ENCODE peak calls at places on chromosomes 3 and 15, in nine cellular contexts. H, M, A, W, K, I, O, U and J are unnamed samples.

GRCh38 chr15:63986185-63986680 is 60.1 kb downstream of the DAPK2 start:
- DNase-seq in A (no peak), O (no peak), M (no peak), W (no peak), U (no peak), K (no peak), H (no peak), I (no peak), J (no peak)

GRCh38 chr15:101676965-101677364 is 24.8 kb upstream of the TM2D3 start:
- DNase-seq in H (no peak), O (no peak), A (no peak), K (no peak), W (no peak), U (no peak), M (no peak), I (no peak), J (no peak)

GRCh38 chr3:126364731-126365301 is 7.6 kb upstream of the KLF15 start:
- DNase-seq in H (no peak), W (no peak), I (no peak), O (no peak), U (no peak), M (no peak), A (no peak), K (no peak), J (no peak)

GRCh38 chr3:169813757-169814517 is 1.2 kb upstream of the LRRC34 start:
- DNase-seq in W (no peak), A (no peak), U (no peak), H (peak), M (no peak), I (no peak), O (no peak), K (peak), J (no peak)

GRCh38 chr15:99143655-99144610 is 39.1 kb downstream of the SYNM start:
- DNase-seq in U (peak), K (peak), W (no peak), I (peak), O (no peak), H (no peak), A (no peak), M (no peak), J (peak)

GRCh38 chr3:148943531-148944200 is 47.7 kb upstream of the GYG1 start:
- DNase-seq in H (no peak), A (peak), I (no peak), W (peak), O (peak), K (peak), U (no peak), M (peak), J (no peak)

GRCh38 chr15:100849021-100849831 is 30.4 kb upstream of the ALDH1A3 start:
- DNase-seq in A (no peak), O (peak), W (no peak), K (peak), M (peak), U (no peak), H (no peak), I (no peak), J (peak)

GRCh38 chr15:60933914-60934885 is 294.9 kb downstream of the RORA start:
- DNase-seq in H (no peak), I (no peak), K (no peak), M (no peak), U (no peak), A (no peak), W (no peak), O (no peak), J (no peak)

GRCh38 chr3:39144095-39144747 is 9.2 kb downstream of the CSRNP1 start:
- DNase-seq in O (no peak), U (peak), H (no peak), I (no peak), A (no peak), W (peak), M (no peak), K (no peak), J (no peak)

GRCh38 chr15:79090487-79091203 is at the start of gene RASGRF1:
- DNase-seq in H (no peak), M (peak), A (no peak), U (peak), I (no peak), W (peak), O (no peak), K (peak), J (no peak)

GRCh38 chr15:63189955-63190691 is 717 bp downstream of the RAB8B start:
- DNase-seq in K (peak), O (no peak), M (no peak), A (no peak), I (no peak), W (peak), U (no peak), H (no peak), J (no peak)

GRCh38 chr3:77468408-77469045 is 428.6 kb downstream of the ROBO2 start:
- DNase-seq in H (no peak), A (no peak), K (no peak), W (no peak), M (no peak), O (no peak), I (no peak), U (no peak), J (no peak)

GRCh38 chr3:119794971-119795612 is 13.2 kb downstream of the NR1I2 start:
- DNase-seq in I (peak), W (peak), M (no peak), H (peak), K (peak), O (peak), U (no peak), A (no peak), J (no peak)

GRCh38 chr3:150144309-150144708 is 173.6 kb upstream of the PFN2 start:
- DNase-seq in I (no peak), M (no peak), H (no peak), O (no peak), W (no peak), U (no peak), K (no peak), A (no peak), J (no peak)

GRCh38 chr3:157045238-157045860 is 114.6 kb downstream of the CCNL1 start:
- DNase-seq in W (peak), O (no peak), H (no peak), I (no peak), K (no peak), U (no peak), M (no peak), A (no peak), J (no peak)

GRCh38 chr3:47394867-47395266 is 14.0 kb downstream of the PTPN23 start:
- DNase-seq in H (no peak), O (no peak), I (no peak), A (no peak), M (no peak), K (no peak), U (no peak), W (no peak), J (no peak)

GRCh38 chr3:165622356-165622755 is 214.9 kb downstream of the BCHE start:
- DNase-seq in H (no peak), I (no peak), K (no peak), A (no peak), U (no peak), W (no peak), O (no peak), M (no peak), J (no peak)

GRCh38 chr3:165619077-165619476 is 218.1 kb downstream of the BCHE start:
- DNase-seq in W (no peak), H (no peak), M (no peak), K (no peak), U (no peak), O (no peak), A (no peak), I (no peak), J (no peak)

DNA sequence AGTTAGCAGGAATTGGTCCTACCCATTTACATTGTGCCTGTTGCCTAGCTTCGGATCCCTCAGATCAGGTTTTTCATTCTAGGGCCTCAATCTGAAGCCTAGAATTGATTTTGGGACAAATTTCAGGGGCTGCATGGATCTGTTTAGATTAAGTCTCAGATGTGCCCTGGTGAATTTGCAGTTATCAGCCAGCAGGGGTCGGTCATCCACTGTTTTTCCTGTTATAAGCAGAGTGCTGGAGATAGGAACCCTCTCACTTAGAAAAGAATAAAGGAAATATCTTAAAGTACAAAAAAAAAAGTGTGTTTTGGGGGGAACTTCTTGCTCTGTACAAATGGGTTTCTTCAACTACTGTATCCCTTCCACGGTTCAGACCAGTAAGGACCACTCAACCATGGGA is 212.5 kb downstream of the BCHE start:
- DNase-seq in W (no peak), I (no peak), M (no peak), O (no peak), A (no peak), K (no peak), U (no peak), H (no peak), J (no peak)
- H3K4me3 ChIP-seq in W (no peak), I (no peak), M (no peak), O (no peak), A (no peak), K (no peak), U (no peak), H (no peak), J (no peak)

DNA sequence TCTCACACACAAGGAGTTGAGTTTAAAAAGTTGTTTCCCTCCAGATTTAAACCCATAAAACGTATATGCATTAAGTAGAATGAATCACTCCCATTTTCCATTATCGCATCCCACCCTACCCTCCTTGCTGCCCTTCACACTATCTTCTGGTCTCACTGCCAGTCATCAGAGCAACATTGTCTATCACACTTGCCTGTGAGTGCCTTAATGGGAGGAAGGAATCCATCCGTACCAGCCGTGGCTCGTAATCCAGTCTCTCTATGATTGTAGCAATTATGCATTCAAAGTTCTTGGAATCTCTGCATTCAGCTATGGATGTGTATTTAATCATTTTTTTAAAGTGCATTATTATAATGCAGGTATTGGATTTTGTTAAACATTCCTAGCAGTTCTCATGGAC is 1.9 kb downstream of the TMEM266 start:
- DNase-seq in W (no peak), O (no peak), U (no peak), I (no peak), A (no peak), H (no peak), M (no peak), K (no peak), J (no peak)
- H3K4me3 ChIP-seq in W (no peak), O (no peak), U (no peak), I (no peak), A (no peak), H (no peak), M (no peak), K (no peak), J (no peak)

GRCh38 chr3:54122802-54123537 is 618 bp downstream of the CACNA2D3 start:
- DNase-seq in K (no peak), A (no peak), U (no peak), W (peak), M (no peak), H (no peak), I (no peak), O (no peak), J (no peak)
- H3K4me3 ChIP-seq in K (peak), A (peak), U (peak), W (peak), M (peak), H (peak), I (peak), O (no peak), J (peak)

GRCh38 chr15:31306036-31306425 is 20.6 kb upstream of the KLF13 start:
- DNase-seq in U (no peak), I (no peak), K (no peak), A (no peak), O (no peak), H (no peak), W (no peak), M (no peak), J (no peak)

GRCh38 chr15:31304074-31304648 is 22.5 kb upstream of the KLF13 start:
- DNase-seq in M (no peak), U (no peak), K (no peak), O (no peak), H (no peak), A (no peak), I (no peak), W (no peak), J (no peak)

GRCh38 chr15:31304736-31305365 is 21.8 kb upstream of the KLF13 start:
- DNase-seq in I (no peak), M (no peak), U (no peak), A (no peak), O (no peak), H (no peak), K (no peak), W (no peak), J (no peak)

GRCh38 chr15:31306426-31307269 is 20.0 kb upstream of the KLF13 start:
- DNase-seq in M (peak), A (no peak), I (peak), U (no peak), O (no peak), W (peak), H (peak), K (no peak), J (peak)

GRCh38 chr15:31305375-31305774 is 21.3 kb upstream of the KLF13 start:
- DNase-seq in I (no peak), K (no peak), A (no peak), O (no peak), U (no peak), M (no peak), H (no peak), W (no peak), J (no peak)
- H3K4me3 ChIP-seq in I (no peak), K (no peak), A (no peak), O (no peak), U (no peak), M (no peak), H (no peak), W (no peak), J (no peak)

GRCh38 chr15:49620174-49620573 is 444 bp downstream of the FAM227B start:
- DNase-seq in A (no peak), M (no peak), U (no peak), W (no peak), H (no peak), I (no peak), K (peak), O (no peak), J (no peak)

GRCh38 chr15:49621327-49622210 is 721 bp downstream of the DTWD1 start:
- DNase-seq in U (no peak), M (no peak), H (no peak), I (no peak), A (no peak), K (peak), O (peak), W (no peak), J (no peak)

GRCh38 chr15:49622561-49622960 is 1.7 kb downstream of the DTWD1 start:
- DNase-seq in K (no peak), U (no peak), I (no peak), A (no peak), M (no peak), W (no peak), O (peak), H (no peak), J (no peak)

GRCh38 chr15:49620658-49621326 is at the start of the genes DTWD1 and FAM227B:
- DNase-seq in W (peak), A (peak), O (peak), M (peak), I (peak), H (peak), K (peak), U (peak), J (peak)

DNA sequence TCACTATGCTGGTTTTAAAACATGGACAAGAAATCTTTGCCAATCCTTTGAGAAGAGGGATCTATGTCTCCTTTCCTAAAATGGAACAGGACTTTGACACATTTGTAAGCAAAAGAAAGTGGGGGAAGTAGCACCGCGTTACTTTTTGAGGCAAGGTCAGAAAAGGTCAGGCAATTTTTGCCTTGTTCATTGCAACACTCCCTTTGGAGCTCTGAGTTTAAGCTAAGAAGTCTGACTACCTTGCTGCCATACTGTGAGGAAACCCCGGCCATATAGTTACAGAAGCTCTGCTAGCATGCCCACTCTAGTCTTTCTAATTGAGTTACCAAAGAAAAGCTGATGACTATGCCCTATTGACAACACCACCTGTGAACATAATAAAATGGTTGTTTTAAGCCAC is 1.4 kb downstream of the FAM227B start:
- DNase-seq in K (no peak), M (no peak), O (no peak), U (no peak), I (no peak), H (no peak), W (no peak), A (no peak), J (no peak)
- H3K4me3 ChIP-seq in K (no peak), M (no peak), O (no peak), U (no peak), I (peak), H (no peak), W (no peak), A (no peak), J (peak)

DNA sequence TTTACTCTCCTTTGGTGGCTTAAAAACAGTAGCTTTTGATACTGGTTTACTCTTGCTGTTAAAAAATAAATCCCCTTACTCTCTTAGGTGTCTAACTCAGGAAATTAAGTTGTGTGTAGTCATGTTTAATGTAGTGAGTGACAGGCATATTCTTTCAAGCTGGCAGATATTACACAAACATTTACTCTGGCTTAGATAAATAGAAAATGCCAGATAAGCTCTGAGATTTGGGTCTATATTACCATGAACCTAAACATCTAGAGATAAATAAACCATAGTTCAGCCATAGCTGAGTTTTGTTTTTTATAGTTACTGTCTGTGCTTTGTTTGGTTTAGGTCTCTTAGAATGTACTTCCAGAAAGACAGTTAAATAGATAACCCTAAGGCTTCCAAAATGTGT is 2.4 kb downstream of the SEMA6D start:
- DNase-seq in A (no peak), M (no peak), U (no peak), K (no peak), I (no peak), H (no peak), W (no peak), O (no peak), J (no peak)
- H3K4me3 ChIP-seq in A (no peak), M (peak), U (peak), K (peak), I (peak), H (no peak), W (no peak), O (no peak), J (peak)

DNA sequence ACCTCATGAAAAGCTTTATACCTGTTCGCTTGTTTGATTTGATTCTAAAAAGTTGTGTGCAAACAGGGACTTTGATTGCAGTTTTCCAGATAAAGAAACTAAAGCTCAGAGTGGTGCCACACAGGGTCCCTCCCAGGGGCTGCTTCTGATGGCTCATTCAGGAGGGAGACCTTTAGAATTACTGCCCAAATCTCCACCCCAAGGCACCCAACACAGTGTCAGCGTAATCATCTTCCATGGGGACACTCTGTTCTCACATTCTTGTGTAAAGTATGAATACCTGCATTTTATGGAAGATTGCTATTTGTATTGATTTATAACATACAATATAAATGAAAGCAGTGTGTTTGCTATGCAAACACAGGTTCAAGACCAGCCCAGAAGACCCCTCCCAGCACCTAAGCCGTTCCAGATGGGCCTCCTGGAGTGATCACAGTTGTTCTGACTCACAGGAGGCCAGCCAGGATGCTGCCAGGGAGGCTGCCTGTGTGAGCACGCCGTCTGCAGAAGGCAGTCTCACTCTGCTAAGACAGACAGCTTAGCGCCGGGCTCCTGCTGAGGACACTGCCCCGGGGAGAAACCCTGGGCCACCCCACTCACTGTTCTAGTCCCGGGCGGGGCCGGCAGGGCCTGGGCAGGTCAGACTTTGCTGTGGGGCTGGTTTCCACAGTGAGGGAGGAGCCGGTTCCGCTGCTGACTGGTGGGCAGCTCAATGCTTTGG is 185.6 kb downstream of the FAM43A start:
- DNase-seq in U (no peak), W (peak), A (no peak), I (peak), K (peak), O (peak), H (no peak), M (no peak), J (peak)
- H3K4me3 ChIP-seq in U (no peak), W (no peak), A (no peak), I (no peak), K (no peak), O (no peak), H (no peak), M (no peak), J (no peak)

GRCh38 chr3:32045091-32045964 is 61.1 kb upstream of the GPD1L start:
- DNase-seq in I (peak), H (no peak), K (peak), U (no peak), M (peak), W (peak), O (peak), A (no peak), J (no peak)
- H3K4me3 ChIP-seq in I (peak), H (no peak), K (no peak), U (peak), M (no peak), W (no peak), O (no peak), A (no peak), J (peak)